ENCODE peak calls at places on chromosomes 16 and 17, in five cellular contexts. L, A, D, V and O are unnamed samples.

GRCh38 chr16:80039777-80040176 is 439.2 kb upstream of the MAF start:
- DNase-seq in D (no peak), V (no peak), A (no peak), L (no peak), O (no peak)

GRCh38 chr17:37650419-37651003 is 7.3 kb upstream of the DDX52 start:
- DNase-seq in L (peak), D (peak), V (peak), A (peak), O (peak)

GRCh38 chr17:56481654-56482053 is 111.8 kb upstream of the NOG start:
- DNase-seq in D (no peak), V (no peak), A (no peak), L (no peak), O (no peak)

GRCh38 chr17:74379495-74380085 is 12.3 kb downstream of the GPR142 start:
- DNase-seq in A (peak), D (peak), L (peak), V (peak), O (peak)

GRCh38 chr17:72338847-72339790 is 218.3 kb downstream of the SOX9 start:
- DNase-seq in L (no peak), V (peak), A (peak), D (no peak), O (peak)

GRCh38 chr17:61395983-61396585 is 3.6 kb upstream of the TBX2 start:
- DNase-seq in A (peak), D (no peak), V (no peak), L (peak), O (no peak)

GRCh38 chr17:42814633-42815399 is 9.3 kb downstream of the BECN1 start:
- DNase-seq in D (no peak), A (peak), V (no peak), L (no peak), O (no peak)

GRCh38 chr16:265711-266110 is 10.0 kb downstream of the RGS11 start:
- DNase-seq in A (no peak), L (no peak), D (no peak), V (peak), O (no peak)

DNA sequence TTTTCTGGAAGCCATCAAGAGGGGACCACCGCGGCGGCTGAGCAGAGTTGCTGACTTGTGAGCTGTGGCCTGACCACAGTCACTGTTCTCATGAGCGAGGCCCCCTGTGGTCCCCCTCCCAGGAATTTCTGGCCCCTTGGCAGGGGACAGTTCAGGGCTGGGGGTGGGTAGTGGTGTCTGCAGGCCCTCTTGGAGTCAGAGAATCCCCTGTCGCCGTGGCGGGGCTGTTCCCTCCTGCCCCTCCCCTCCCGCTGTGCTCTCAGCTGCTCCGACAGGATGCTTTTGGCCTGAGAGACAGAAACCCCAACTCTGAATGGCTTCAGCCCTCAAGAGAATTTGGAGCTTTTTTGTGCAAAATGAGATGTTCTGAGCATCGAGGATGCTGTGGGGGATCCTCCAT is 292.0 kb downstream of the SEC14L1 start:
- DNase-seq in L (peak), A (no peak), V (no peak), D (no peak), O (no peak)
- H3K4me2 ChIP-seq in L (peak), A (no peak), V (peak), D (peak), O (peak)

GRCh38 chr17:80992077-80992947 is 671 bp downstream of the CHMP6 start:
- DNase-seq in V (peak), D (no peak), L (peak), A (peak), O (peak)
- TF ChIP-seq EZH2phosphoT487 in V (no peak), D (peak), L (no peak), A (no peak), O (no peak)

DNA sequence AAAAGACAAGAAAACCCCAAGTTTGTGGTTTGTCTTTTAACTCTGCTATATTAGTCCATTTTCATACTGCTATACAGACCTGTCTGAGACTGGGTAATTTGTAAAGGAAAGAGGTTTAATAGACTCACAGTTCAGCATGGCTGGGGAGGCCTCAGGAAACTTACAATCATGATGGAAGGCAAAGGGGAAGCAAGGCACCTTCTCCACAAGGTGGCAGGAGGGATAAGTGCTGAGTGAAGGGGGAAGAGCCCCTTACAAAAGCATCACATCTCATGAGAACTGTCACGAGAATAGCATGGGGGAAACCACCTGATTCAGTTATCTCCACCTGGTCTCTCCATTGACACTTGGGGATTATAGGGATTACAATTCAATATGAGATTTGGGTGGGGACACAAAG is 13.5 kb upstream of the ADAM11 start:
- DNase-seq in V (no peak), A (no peak), D (no peak), L (no peak), O (no peak)
- H3K4me2 ChIP-seq in V (no peak), A (no peak), D (no peak), L (no peak), O (no peak)

DNA sequence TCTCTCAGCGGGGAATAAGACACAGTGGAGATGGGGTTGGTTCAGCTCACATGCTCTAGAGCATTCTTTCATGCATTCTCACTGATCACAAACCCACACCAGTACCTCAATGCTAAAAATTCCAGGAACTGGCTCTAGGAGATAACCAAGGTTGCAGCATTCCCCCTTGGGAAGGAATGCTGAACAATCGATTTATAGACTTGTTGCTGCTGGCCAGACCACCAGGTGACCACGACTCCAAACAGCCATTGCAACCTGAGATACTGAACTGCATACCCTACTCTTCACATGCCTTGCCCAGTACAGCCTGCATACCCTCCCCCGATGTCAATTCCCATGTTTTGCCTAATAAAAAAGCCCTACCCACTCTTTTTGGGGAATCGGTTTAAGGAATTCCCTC is 75.1 kb upstream of the GPRC5B start:
- DNase-seq in V (no peak), A (no peak), L (no peak), D (no peak), O (no peak)
- TF ChIP-seq EZH2phosphoT487 in V (no peak), A (no peak), L (no peak), D (no peak), O (no peak)

GRCh38 chr16:84728853-84729424 is 29.1 kb downstream of the USP10 start:
- DNase-seq in L (no peak), A (no peak), D (no peak), V (no peak), O (no peak)

GRCh38 chr16:84735846-84736586 is 36.2 kb downstream of the USP10 start:
- DNase-seq in D (no peak), A (no peak), V (peak), L (no peak), O (no peak)

GRCh38 chr16:84729716-84730320 is 30.0 kb downstream of the USP10 start:
- DNase-seq in L (no peak), D (no peak), V (no peak), A (peak), O (no peak)

GRCh38 chr16:84730406-84731106 is 30.8 kb downstream of the USP10 start:
- DNase-seq in V (peak), A (peak), L (no peak), D (peak), O (peak)

DNA sequence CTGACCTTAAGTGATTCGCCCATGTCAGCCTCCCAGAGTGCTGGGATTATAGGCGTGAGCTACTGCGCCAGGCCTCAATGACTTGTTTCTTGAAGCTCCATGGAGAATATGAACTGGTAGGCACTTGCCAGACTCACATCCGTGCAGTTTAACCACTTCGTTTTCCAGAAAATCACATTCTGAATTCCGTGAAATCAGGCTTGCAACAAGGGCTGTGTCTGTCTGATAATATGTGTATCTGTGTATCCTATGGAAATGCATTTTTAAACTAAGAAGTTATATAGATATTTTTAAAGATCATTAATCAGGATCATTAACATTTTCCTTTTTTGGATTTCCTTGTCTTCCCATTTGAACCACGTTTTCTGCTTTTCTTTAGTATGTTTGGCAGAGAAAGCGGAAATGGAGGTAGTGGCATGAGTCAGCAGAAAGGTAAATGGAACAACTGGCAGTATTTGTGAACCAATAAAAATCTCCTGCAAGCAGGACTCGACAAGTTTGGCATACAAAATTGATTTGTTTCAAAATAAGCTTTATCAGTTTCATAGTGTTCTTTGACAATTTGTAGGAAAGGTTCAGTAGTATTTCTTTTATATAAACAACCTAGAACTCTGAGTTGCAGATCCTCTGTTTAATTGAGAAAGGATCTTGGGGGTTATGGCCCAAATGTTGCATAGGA is 33.0 kb downstream of the USP10 start:
- DNase-seq in L (no peak), V (no peak), D (no peak), A (no peak), O (no peak)
- H3K4me2 ChIP-seq in L (no peak), V (peak), D (peak), A (no peak), O (no peak)

GRCh38 chr17:81315170-81315884 is 20.2 kb upstream of the SLC38A10 start:
- DNase-seq in A (no peak), L (no peak), V (no peak), D (no peak), O (no peak)
- TF ChIP-seq EZH2phosphoT487 in A (no peak), L (no peak), V (no peak), D (no peak), O (no peak)

GRCh38 chr16:2034695-2035430 is 8.2 kb downstream of the NHERF2 start:
- DNase-seq in A (no peak), D (no peak), V (no peak), L (no peak), O (no peak)

GRCh38 chr16:2037631-2038358 is 9.8 kb downstream of the NTHL1 start:
- DNase-seq in V (no peak), A (no peak), D (no peak), L (no peak), O (no peak)

GRCh38 chr16:2037115-2037514 is 10.4 kb downstream of the NHERF2 start:
- DNase-seq in V (no peak), L (no peak), A (no peak), D (no peak), O (no peak)

GRCh38 chr16:2035431-2036199 is 8.9 kb downstream of the NHERF2 start:
- DNase-seq in D (no peak), A (peak), V (peak), L (peak), O (peak)

GRCh38 chr16:2036200-2036966 is 9.7 kb downstream of the NHERF2 start:
- DNase-seq in D (no peak), V (no peak), A (no peak), L (no peak), O (no peak)
- H3K4me2 ChIP-seq in D (no peak), V (peak), A (peak), L (no peak), O (peak)

DNA sequence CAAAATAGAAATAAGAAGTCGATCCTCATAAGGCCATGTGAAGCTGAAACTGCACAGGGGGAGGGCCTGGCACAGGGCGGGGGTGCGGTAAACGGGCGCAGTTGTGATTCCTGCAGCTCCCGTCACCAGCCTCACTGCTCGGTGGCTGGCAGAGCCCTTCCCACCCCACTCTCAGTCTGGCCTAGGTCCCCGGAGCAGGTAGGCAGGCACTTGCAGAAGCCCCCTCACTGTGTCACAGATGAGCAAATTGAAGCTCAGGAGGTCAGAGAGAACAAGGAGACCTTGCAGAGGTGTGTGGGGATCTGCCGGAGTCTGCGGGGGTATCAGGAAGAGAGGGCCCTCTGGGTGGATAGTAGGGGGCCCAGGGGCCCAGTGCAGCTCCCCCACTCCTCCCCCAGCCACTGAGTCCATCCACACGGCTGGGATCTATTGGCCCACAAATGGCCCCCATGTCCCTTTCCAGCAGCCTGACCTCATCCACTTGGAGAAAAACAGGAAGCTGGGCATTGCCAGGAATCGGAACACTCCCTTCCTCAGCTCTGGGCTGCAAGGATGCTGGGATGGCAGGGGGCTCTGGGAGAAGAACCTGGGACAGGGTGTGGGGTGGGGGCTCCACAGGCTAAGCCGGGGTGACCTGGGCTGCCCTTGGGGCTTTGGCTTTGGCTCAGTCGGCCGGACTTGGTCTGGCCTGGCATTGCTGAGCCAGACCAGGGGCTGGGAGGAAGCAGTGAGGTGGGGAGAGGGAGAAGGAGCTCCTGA is 21.4 kb upstream of the MAP3K14 start:
- DNase-seq in D (no peak), L (no peak), V (peak), A (no peak), O (no peak)
- TF ChIP-seq EZH2phosphoT487 in D (no peak), L (no peak), V (no peak), A (no peak), O (no peak)

GRCh38 chr16:21703589-21704174 is 39.9 kb downstream of the OTOA start:
- DNase-seq in L (no peak), D (no peak), A (no peak), V (no peak), O (no peak)
- H3K4me2 ChIP-seq in L (no peak), D (no peak), A (no peak), V (no peak), O (no peak)